ENCODE peak calls at places on chromosomes 3 and 15, in four cellular contexts. P, T, Z and M are unnamed samples.

GRCh38 chr3:17755836-17756235 is 13.4 kb upstream of the TBC1D5 start:
- DNase-seq in P (no peak), T (peak), Z (no peak), M (peak)

GRCh38 chr15:68403161-68403941 is 28.6 kb downstream of the ITGA11 start:
- DNase-seq in P (no peak), T (no peak), Z (no peak), M (no peak)

GRCh38 chr3:170076715-170077238 is 39.0 kb downstream of the GPR160 start:
- DNase-seq in P (peak), T (no peak), Z (no peak), M (peak)

GRCh38 chr3:120013481-120013880 is 80.8 kb downstream of the GSK3B start:
- DNase-seq in P (no peak), T (no peak), Z (no peak), M (no peak)

GRCh38 chr3:157618075-157618760 is 115.0 kb upstream of the VEPH1 start:
- DNase-seq in P (peak), T (peak), Z (peak), M (peak)

GRCh38 chr3:192332386-192333291 is 394.7 kb downstream of the FGF12 start:
- DNase-seq in P (no peak), T (no peak), Z (no peak), M (no peak)

GRCh38 chr15:92393287-92393993 is at the start of gene ST8SIA2:
- DNase-seq in P (no peak), T (no peak), Z (no peak), M (peak)

GRCh38 chr3:111351334-111351733 is 190.7 kb upstream of the CD96 start:
- DNase-seq in P (no peak), T (no peak), Z (no peak), M (no peak)

GRCh38 chr3:75396316-75396802 is 267.8 kb upstream of the FRG2C start:
- DNase-seq in P (no peak), T (no peak), Z (no peak), M (no peak)

GRCh38 chr3:36944012-36944640 is 728 bp downstream of the TRANK1 start:
- DNase-seq in P (no peak), T (peak), Z (no peak), M (peak)

GRCh38 chr3:193783166-193783896 is 190.3 kb downstream of the OPA1 start:
- DNase-seq in P (peak), T (no peak), Z (no peak), M (peak)

GRCh38 chr3:61561374-61562041 is at the start of gene PTPRG:
- DNase-seq in P (peak), T (no peak), Z (no peak), M (peak)

GRCh38 chr15:85415779-85416178 is 35.4 kb downstream of the AKAP13 start:
- DNase-seq in P (no peak), T (no peak), Z (no peak), M (no peak)

GRCh38 chr3:195033531-195034091 is 237.3 kb downstream of the XXYLT1 start:
- DNase-seq in P (peak), T (no peak), Z (no peak), M (peak)

GRCh38 chr3:4060064-4060463 is 243.1 kb upstream of the SETMAR start:
- DNase-seq in P (peak), T (no peak), Z (no peak), M (peak)

GRCh38 chr3:89314454-89314853 is 207.0 kb downstream of the EPHA3 start:
- DNase-seq in P (no peak), T (no peak), Z (no peak), M (peak)

GRCh38 chr3:134336587-134336986 is 37.7 kb downstream of the AMOTL2 start:
- DNase-seq in P (peak), T (no peak), Z (no peak), M (no peak)

GRCh38 chr15:57364282-57365007 is 11.9 kb upstream of the CGNL1 start:
- DNase-seq in P (no peak), T (no peak), Z (no peak), M (no peak)

GRCh38 chr3:81886081-81886480 is 124.6 kb upstream of the GBE1 start:
- DNase-seq in P (no peak), T (no peak), Z (no peak), M (peak)

GRCh38 chr15:70478251-70478990 is 284.9 kb downstream of the UACA start:
- DNase-seq in P (no peak), T (no peak), Z (no peak), M (no peak)

GRCh38 chr3:2923390-2923789 is 186.8 kb downstream of the IL5RA start:
- DNase-seq in P (no peak), T (no peak), Z (no peak), M (no peak)

GRCh38 chr3:23484386-23484785 is 281.3 kb downstream of the UBE2E2 start:
- DNase-seq in P (no peak), T (no peak), Z (no peak), M (no peak)

GRCh38 chr3:194633349-194634004 is at the start of gene TMEM44:
- DNase-seq in P (peak), T (peak), Z (peak), M (peak)